ENCODE peak calls at places on chromosomes 5 and 9, in ten cellular contexts. B is fibroblast of mammary gland, F is BJ, R is fibroblast of pulmonary artery, H is H1, Z is Calu3, M is esophagus squamous epithelium, U is heart left ventricle, N is RWPE1, K is progenitor cell of endocrine pancreas. G is an unnamed sample.

GRCh38 chr9:32340401-32340800 is 44.0 kb upstream of the ACO1 start:
- DNase-seq in B (no peak), F (no peak), R (no peak), H (no peak), Z (no peak), M (no peak), U (no peak), N (no peak), K (no peak), G (no peak)

GRCh38 chr9:39588056-39588814 is 232.8 kb downstream of the SPATA31A1 start:
- DNase-seq in B (no peak), F (no peak), R (no peak), H (no peak), Z (no peak), M (no peak), U (no peak), N (no peak), K (no peak), G (no peak)

GRCh38 chr5:119385136-119386128 is 29.6 kb downstream of the TNFAIP8 start:
- DNase-seq in B (no peak), F (no peak), R (no peak), H (no peak), Z (no peak), M (no peak), U (no peak), N (no peak), K (no peak), G (no peak)

GRCh38 chr5:65817936-65818335 is 95.9 kb downstream of the NLN start:
- DNase-seq in B (no peak), F (no peak), R (no peak), H (no peak), Z (no peak), M (no peak), U (no peak), N (no peak), K (no peak), G (no peak)

GRCh38 chr5:848671-849111 is 2.1 kb downstream of the ZDHHC11 start:
- DNase-seq in B (no peak), F (no peak), R (no peak), H (no peak), Z (no peak), M (no peak), U (no peak), N (no peak), K (no peak), G (no peak)

GRCh38 chr5:80406980-80407734 is 707 bp upstream of the ZFYVE16 start:
- DNase-seq in B (peak; percentile 65), F (no peak), R (peak; percentile 4), H (no peak), Z (peak; percentile 1), M (no peak), U (peak; percentile 17), N (no peak), K (no peak), G (no peak)

GRCh38 chr9:110996436-110997224 is 41.6 kb downstream of the LPAR1 start:
- DNase-seq in B (peak; percentile 89), F (no peak), R (peak; percentile 88), H (no peak), Z (no peak), M (no peak), U (peak; percentile 37), N (no peak), K (no peak), G (peak; percentile 82)

GRCh38 chr5:52853573-52854163 is 66.0 kb downstream of the ITGA1 start:
- DNase-seq in B (no peak), F (no peak), R (no peak), H (no peak), Z (no peak), M (no peak), U (no peak), N (no peak), K (no peak), G (peak; percentile 49)

GRCh38 chr5:87361536-87362213 is 51.1 kb downstream of the CCNH start:
- DNase-seq in B (no peak), F (no peak), R (no peak), H (no peak), Z (no peak), M (no peak), U (no peak), N (no peak), K (no peak), G (no peak)

GRCh38 chr9:105859428-105860091 is 165.2 kb downstream of the TMEM38B start:
- DNase-seq in B (no peak), F (no peak), R (no peak), H (no peak), Z (no peak), M (no peak), U (no peak), N (no peak), K (no peak), G (no peak)

GRCh38 chr5:146467729-146468128 is 20.6 kb downstream of the TCERG1 start:
- DNase-seq in B (no peak), F (no peak), R (no peak), H (no peak), Z (no peak), M (no peak), U (no peak), N (no peak), K (no peak), G (no peak)

GRCh38 chr5:146461319-146461718 is 14.2 kb downstream of the TCERG1 start:
- DNase-seq in B (peak; percentile 46), F (peak; percentile 30), R (peak; percentile 35), H (no peak), Z (no peak), M (no peak), U (no peak), N (no peak), K (no peak), G (no peak)

GRCh38 chr5:146463446-146463845 is 16.3 kb downstream of the TCERG1 start:
- DNase-seq in B (no peak), F (no peak), R (no peak), H (no peak), Z (no peak), M (no peak), U (no peak), N (no peak), K (no peak), G (no peak)

GRCh38 chr5:146466521-146467349 is 19.6 kb downstream of the TCERG1 start:
- DNase-seq in B (peak; percentile 29), F (no peak), R (peak; percentile 54), H (no peak), Z (no peak), M (no peak), U (no peak), N (peak; percentile 45), K (no peak), G (no peak)
- TF ChIP-seq CTCF in B (peak; percentile 55), F (peak; percentile 58), R (peak; percentile 68), H (no peak), Z (peak; percentile 40), M (peak; percentile 28), U (peak; percentile 18), N (peak; percentile 71), K (peak; percentile 54), G (peak; percentile 47)

GRCh38 chr9:109906766-109907382 is 126.9 kb downstream of the PALM2AKAP2 start:
- DNase-seq in B (peak; percentile 30), F (no peak), R (peak; percentile 54), H (no peak), Z (no peak), M (no peak), U (no peak), N (no peak), K (no peak), G (no peak)

GRCh38 chr9:109907810-109908458 is 127.9 kb downstream of the PALM2AKAP2 start:
- DNase-seq in B (no peak), F (no peak), R (no peak), H (no peak), Z (no peak), M (no peak), U (no peak), N (no peak), K (no peak), G (no peak)

GRCh38 chr9:109905472-109905871 is 125.5 kb downstream of the PALM2AKAP2 start:
- DNase-seq in B (no peak), F (no peak), R (no peak), H (no peak), Z (no peak), M (no peak), U (no peak), N (no peak), K (no peak), G (no peak)

GRCh38 chr9:109908459-109909390 is 128.7 kb downstream of the PALM2AKAP2 start:
- DNase-seq in B (peak; percentile 47), F (no peak), R (peak; percentile 62), H (no peak), Z (no peak), M (no peak), U (no peak), N (no peak), K (no peak), G (peak; percentile 44)

GRCh38 chr9:109907400-109907799 is 127.4 kb downstream of the PALM2AKAP2 start:
- DNase-seq in B (no peak), F (no peak), R (peak; percentile 92), H (no peak), Z (no peak), M (no peak), U (peak; percentile 82), N (no peak), K (no peak), G (no peak)
- TF ChIP-seq CTCF in B (no peak), F (no peak), R (no peak), H (no peak), Z (no peak), M (no peak), U (no peak), N (no peak), K (no peak), G (no peak)

DNA sequence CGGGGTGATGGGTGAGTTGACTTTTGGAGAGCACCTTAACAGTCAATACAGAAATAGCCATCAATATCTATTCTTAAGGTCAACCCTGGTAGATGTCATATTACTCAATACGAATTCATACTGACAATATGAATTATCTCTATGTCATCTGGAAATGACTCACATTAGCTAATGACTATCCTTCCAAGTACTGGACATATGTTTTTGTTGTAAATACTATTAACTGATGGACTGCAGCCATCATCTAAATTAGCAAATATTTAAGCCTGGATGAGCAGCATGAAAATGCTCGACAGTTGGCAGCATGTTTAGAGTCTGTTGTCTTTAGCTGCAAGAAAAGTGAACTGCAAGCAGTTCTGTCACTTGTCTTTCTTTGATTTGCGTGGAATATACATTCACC is 19.6 kb upstream of the ISOC1 start:
- DNase-seq in B (peak; percentile 86), F (no peak), R (no peak), H (no peak), Z (no peak), M (no peak), U (no peak), N (no peak), K (no peak), G (no peak)
- TF ChIP-seq CTCF in B (no peak), F (no peak), R (no peak), H (no peak), Z (no peak), M (no peak), U (no peak), N (no peak), K (no peak), G (no peak)

DNA sequence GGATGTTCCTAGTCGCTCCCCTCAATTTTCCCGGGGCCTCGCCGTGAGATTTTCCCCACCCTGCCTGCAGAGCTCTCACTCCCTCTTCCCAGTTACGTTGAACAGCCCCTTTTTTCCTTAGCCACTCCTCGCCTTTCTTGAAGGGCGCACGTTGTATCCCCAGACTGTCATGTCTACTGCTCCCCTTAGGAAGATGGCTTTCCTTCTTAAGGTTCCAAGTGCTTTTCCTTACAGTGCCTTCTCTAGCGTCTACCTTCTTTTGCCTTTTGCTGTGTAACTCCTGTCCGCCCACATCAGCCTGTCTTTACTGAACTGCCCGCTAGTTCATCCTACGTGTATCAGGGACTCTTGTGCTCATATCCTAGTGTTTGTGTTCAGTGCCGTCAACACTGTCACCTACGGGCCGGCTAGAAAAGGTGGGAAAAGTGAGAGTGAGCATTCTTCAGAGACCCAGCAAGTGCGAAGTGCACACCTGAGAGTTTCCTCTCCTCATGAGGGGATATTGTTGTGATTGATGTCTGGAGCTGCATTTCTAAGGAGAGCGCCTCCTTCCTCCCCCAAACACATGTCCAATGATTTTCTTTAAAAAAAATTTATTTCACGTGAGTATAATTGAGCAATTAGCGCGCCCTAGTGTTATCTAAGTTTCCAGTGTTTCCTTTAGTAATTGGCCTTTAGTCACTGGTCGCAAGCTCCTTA is 764 bp downstream of the CAMLG start:
- DNase-seq in B (peak; percentile 50), F (no peak), R (peak; percentile 47), H (no peak), Z (peak; percentile 53), M (no peak), U (no peak), N (peak; percentile 68), K (no peak), G (no peak)
- TF ChIP-seq CTCF in B (no peak), F (peak; percentile 1), R (no peak), H (no peak), Z (peak; percentile 7), M (peak; percentile 23), U (no peak), N (peak; percentile 65), K (peak; percentile 21), G (no peak)

G was measured in AG09319.